ENCODE peak calls at places on chromosomes 16 and 17, in five cellular contexts. J is retinal pigment epithelial cell, I is cardiac muscle cell, Q is SK-N-SH, E is pancreas. S is an unnamed sample.
A peak's percentile ranks its signal among the peaks of the same experiment; 100 is the strongest.

GRCh38 chr17:48442819-48443218 is 12.8 kb upstream of the SKAP1 start:
- DNase-seq in J (no peak), I (no peak), Q (no peak), E (no peak), S (peak; percentile 5)

GRCh38 chr16:6018848-6019489 is 921.4 kb upstream of the EEF2KMT start:
- DNase-seq in J (no peak), I (no peak), Q (peak; percentile 77), E (no peak), S (no peak)

GRCh38 chr17:27650836-27651235 is 19.8 kb downstream of the LGALS9 start:
- DNase-seq in J (no peak), I (no peak), Q (no peak), E (no peak), S (no peak)

GRCh38 chr16:85517780-85518179 is 95.3 kb upstream of the GSE1 start:
- DNase-seq in J (no peak), I (no peak), Q (peak; percentile 65), E (no peak), S (no peak)

GRCh38 chr17:78583091-78583490 is 5.9 kb upstream of the DNAH17 start:
- DNase-seq in J (no peak), I (peak; percentile 27), Q (peak; percentile 63), E (no peak), S (no peak)

GRCh38 chr17:15452746-15453145 is 14.7 kb downstream of the CDRT4 start:
- DNase-seq in J (no peak), I (peak; percentile 55), Q (no peak), E (no peak), S (no peak)

GRCh38 chr16:842061-842476 is 41.5 kb upstream of the GNG13 start:
- DNase-seq in J (no peak), I (no peak), Q (no peak), E (no peak), S (peak; percentile 23)

GRCh38 chr17:17635126-17635525 is 43.6 kb upstream of the PEMT start:
- DNase-seq in J (no peak), I (no peak), Q (no peak), E (no peak), S (no peak)

GRCh38 chr16:10551881-10552280 is 28.5 kb downstream of the EMP2 start:
- DNase-seq in J (no peak), I (no peak), Q (no peak), E (no peak), S (no peak)

GRCh38 chr17:79941088-79942010 is 94.3 kb downstream of the TBC1D16 start:
- DNase-seq in J (no peak), I (no peak), Q (no peak), E (peak; percentile 42), S (no peak)

GRCh38 chr16:57999366-57999970 is 1.0 kb downstream of the ZNF319 start:
- DNase-seq in J (no peak), I (no peak), Q (peak; percentile 52), E (no peak), S (no peak)

GRCh38 chr16:88558457-88559442 is 11.5 kb upstream of the ZC3H18 start:
- DNase-seq in J (peak; percentile 15), I (peak; percentile 88), Q (peak; percentile 86), E (peak; percentile 92), S (peak; percentile 74)

GRCh38 chr17:32494621-32495346 is 8.0 kb downstream of the CDK5R1 start:
- DNase-seq in J (no peak), I (no peak), Q (no peak), E (no peak), S (no peak)

GRCh38 chr16:3248596-3248995 is 7.8 kb downstream of the MEFV start:
- DNase-seq in J (no peak), I (no peak), Q (no peak), E (no peak), S (no peak)

GRCh38 chr16:77171750-77172635 is 19.0 kb upstream of the MON1B start:
- DNase-seq in J (no peak), I (peak; percentile 76), Q (peak; percentile 47), E (no peak), S (peak; percentile 74)

GRCh38 chr16:89686520-89687091 is at the start of gene CDK10:
- DNase-seq in J (peak; percentile 38), I (peak; percentile 91), Q (peak; percentile 99), E (peak; percentile 93), S (peak; percentile 89)

GRCh38 chr17:9256361-9256943 is 235.1 kb downstream of the NTN1 start:
- DNase-seq in J (no peak), I (no peak), Q (no peak), E (no peak), S (no peak)

GRCh38 chr17:1630662-1631061 is 2.0 kb upstream of the SLC43A2 start:
- DNase-seq in J (no peak), I (no peak), Q (no peak), E (no peak), S (no peak)

GRCh38 chr16:74607967-74608356 is 1.0 kb upstream of the GLG1 start:
- DNase-seq in J (no peak), I (no peak), Q (no peak), E (no peak), S (no peak)

GRCh38 chr17:49157784-49158183 is 25.2 kb downstream of the B4GALNT2 start:
- DNase-seq in J (no peak), I (peak; percentile 42), Q (no peak), E (no peak), S (peak; percentile 27)

GRCh38 chr16:58508671-58509251 is 6.6 kb upstream of the SETD6 start:
- DNase-seq in J (no peak), I (no peak), Q (no peak), E (no peak), S (no peak)

GRCh38 chr17:66655861-66656260 is 179.1 kb upstream of the CACNG5 start:
- DNase-seq in J (no peak), I (peak; percentile 55), Q (no peak), E (no peak), S (peak; percentile 56)

GRCh38 chr17:10631048-10631700 is 25.9 kb downstream of the MYH3 start:
- DNase-seq in J (no peak), I (peak; percentile 46), Q (peak; percentile 66), E (no peak), S (peak; percentile 43)

GRCh38 chr17:21042434-21043295 is at the start of gene USP22:
- DNase-seq in J (no peak), I (no peak), Q (peak; percentile 92), E (no peak), S (no peak)

GRCh38 chr16:69260019-69260418 is 51.1 kb upstream of the VPS4A start:
- DNase-seq in J (no peak), I (no peak), Q (no peak), E (no peak), S (no peak)

GRCh38 chr16:31273187-31273586 is 13.4 kb downstream of the ITGAM start:
- DNase-seq in J (no peak), I (no peak), Q (no peak), E (no peak), S (no peak)

GRCh38 chr17:57488856-57489255 is 232.5 kb downstream of the MSI2 start:
- DNase-seq in J (no peak), I (no peak), Q (no peak), E (no peak), S (no peak)

GRCh38 chr16:49581630-49582298 is 208.2 kb downstream of the C16orf78 start:
- DNase-seq in J (no peak), I (no peak), Q (peak; percentile 55), E (no peak), S (no peak)

GRCh38 chr17:71189493-71189831 is 931.4 kb upstream of the SOX9 start:
- DNase-seq in J (no peak), I (no peak), Q (no peak), E (no peak), S (no peak)

GRCh38 chr16:87789437-87790277 is 23.9 kb upstream of the KLHDC4 start:
- DNase-seq in J (no peak), I (peak; percentile 33), Q (no peak), E (no peak), S (peak; percentile 84)

GRCh38 chr16:86713021-86713631 is 134.8 kb downstream of the FOXL1 start:
- DNase-seq in J (no peak), I (no peak), Q (no peak), E (no peak), S (no peak)

GRCh38 chr17:42275527-42276358 is 448 bp downstream of the STAT5B start:
- DNase-seq in J (no peak), I (peak; percentile 66), Q (peak; percentile 65), E (peak; percentile 29), S (peak; percentile 33)

GRCh38 chr16:88886915-88887521 is 20.6 kb upstream of the PABPN1L start:
- DNase-seq in J (no peak), I (peak; percentile 55), Q (no peak), E (no peak), S (peak; percentile 48)

GRCh38 chr17:81516439-81516838 is 3.8 kb upstream of the ACTG1 start:
- DNase-seq in J (no peak), I (no peak), Q (no peak), E (peak; percentile 57), S (no peak)

GRCh38 chr17:79792371-79792871 is 4.5 kb downstream of the CBX8 start:
- DNase-seq in J (no peak), I (no peak), Q (peak; percentile 40), E (peak; percentile 18), S (no peak)

GRCh38 chr16:76970087-76970744 is 220.8 kb upstream of the MON1B start:
- DNase-seq in J (no peak), I (peak; percentile 22), Q (no peak), E (no peak), S (peak; percentile 67)

GRCh38 chr16:67874147-67874771 is 1.4 kb downstream of the EDC4 start:
- DNase-seq in J (no peak), I (no peak), Q (no peak), E (no peak), S (no peak)
- H3K4me3 ChIP-seq in J (peak overlapping the region; percentile 92), I (peak overlapping the region; percentile 82), Q (peak overlapping the region; percentile 94), E (peak overlapping the region; percentile 79), S (peak overlapping the region; percentile 91)

GRCh38 chr17:35141681-35142466 is at the start of gene NLE1:
- DNase-seq in J (peak; percentile 32), I (peak; percentile 87), Q (peak; percentile 94), E (peak; percentile 83), S (peak; percentile 87)
- TF ChIP-seq CTCF in J (peak; percentile 91), I (peak; percentile 88), Q (peak; percentile 83), E (peak; percentile 92), S (peak; percentile 94)

DNA sequence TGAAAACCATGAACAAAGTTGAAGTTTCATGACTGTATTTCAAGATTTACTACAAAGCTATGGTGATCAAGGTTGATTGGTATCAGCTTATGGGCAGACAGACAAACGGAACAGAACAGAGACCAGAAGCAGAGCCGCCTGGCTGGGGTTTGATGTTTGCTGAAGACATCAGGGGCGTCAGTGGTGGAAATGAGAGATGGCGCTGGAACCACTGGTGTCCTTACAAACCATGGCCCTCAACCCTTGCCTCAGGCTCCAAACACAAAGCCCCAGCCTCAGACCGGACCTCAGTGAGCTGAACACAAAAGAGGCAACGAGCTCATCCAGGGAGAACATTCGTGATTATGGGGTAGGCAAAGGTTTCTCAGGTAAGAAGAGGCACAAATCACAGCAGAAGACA is 113.0 kb upstream of the METRNL start:
- DNase-seq in J (no peak), I (no peak), Q (no peak), E (no peak), S (no peak)
- H3K4me3 ChIP-seq in J (no peak overlapping the region), I (no peak overlapping the region), Q (no peak overlapping the region), E (no peak overlapping the region), S (no peak overlapping the region)

DNA sequence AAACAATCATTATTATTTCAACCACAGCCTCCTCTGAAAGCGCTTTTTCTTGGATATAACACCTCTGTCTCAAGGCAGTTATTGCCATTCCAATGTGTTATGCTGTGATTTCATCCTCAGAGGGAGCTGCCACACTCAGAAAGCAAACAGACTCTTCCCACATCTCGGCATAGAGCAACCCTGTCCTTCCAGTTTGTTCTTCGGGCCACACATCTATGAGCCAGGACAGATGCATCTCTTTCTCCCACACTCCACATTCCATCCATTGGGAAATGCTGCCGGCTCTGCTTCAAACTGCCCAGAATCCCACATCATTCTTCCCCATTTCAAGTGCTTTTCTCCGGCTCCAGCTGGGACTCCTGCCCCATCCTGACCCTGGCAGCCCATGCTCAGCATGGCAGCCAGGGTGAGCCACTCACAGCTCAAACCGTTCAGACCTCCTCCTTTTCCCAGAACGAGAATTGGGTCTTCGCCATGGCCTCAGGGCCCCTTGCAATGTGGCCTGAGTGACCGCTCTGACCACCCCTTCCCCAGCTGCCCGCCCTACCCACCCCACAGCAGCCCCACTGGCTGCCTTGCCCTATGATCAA is 132.8 kb upstream of the SDK2 start:
- DNase-seq in J (no peak), I (peak; percentile 33), Q (no peak), E (no peak), S (no peak)
- TF ChIP-seq CTCF in J (no peak), I (no peak), Q (no peak), E (no peak), S (no peak)

S was measured in cardiac fibroblast.